ENCODE peak calls at places on chromosome 17, in five cellular contexts. Y is MM.1S, N is HFFc6, C is thoracic aorta, R is cardiac fibroblast. S is an unnamed sample.

GRCh38 chr17:44796731-44797130 is 33.4 kb downstream of the GJC1 start:
- DNase-seq in Y (no peak), N (no peak), C (no peak), R (no peak), S (no peak)

GRCh38 chr17:21174719-21175118 is 39.2 kb downstream of the TMEM11 start:
- DNase-seq in Y (no peak), N (peak; percentile 24), C (no peak), R (peak; percentile 31), S (no peak)

GRCh38 chr17:9273334-9274118 is 252.2 kb downstream of the NTN1 start:
- DNase-seq in Y (no peak), N (no peak), C (no peak), R (peak; percentile 75), S (no peak)

GRCh38 chr17:72321886-72322285 is 201.1 kb downstream of the SOX9 start:
- DNase-seq in Y (no peak), N (no peak), C (no peak), R (no peak), S (no peak)

GRCh38 chr17:56870163-56870651 is 36.3 kb downstream of the DGKE start:
- DNase-seq in Y (peak; percentile 93), N (no peak), C (no peak), R (no peak), S (no peak)

GRCh38 chr17:50354198-50354597 is 8.3 kb downstream of the XYLT2 start:
- DNase-seq in Y (no peak), N (no peak), C (no peak), R (no peak), S (no peak)

GRCh38 chr17:72476134-72476533 is 355.3 kb downstream of the SOX9 start:
- DNase-seq in Y (no peak), N (no peak), C (no peak), R (no peak), S (no peak)

GRCh38 chr17:80892900-80893603 is 98.6 kb upstream of the CHMP6 start:
- DNase-seq in Y (no peak), N (no peak), C (peak; percentile 30), R (peak; percentile 74), S (no peak)

GRCh38 chr17:76382305-76382802 is 2.1 kb upstream of the SPHK1 start:
- DNase-seq in Y (no peak), N (no peak), C (no peak), R (peak; percentile 77), S (no peak)

GRCh38 chr17:34307110-34307509 is 12.1 kb upstream of the CCL8 start:
- DNase-seq in Y (no peak), N (no peak), C (no peak), R (peak; percentile 86), S (no peak)

GRCh38 chr17:339193-340061 is 13.2 kb downstream of the RPH3AL start:
- DNase-seq in Y (no peak), N (no peak), C (no peak), R (no peak), S (no peak)

GRCh38 chr17:68238488-68238887 is 9.4 kb upstream of the AMZ2 start:
- DNase-seq in Y (peak; percentile 23), N (no peak), C (no peak), R (no peak), S (no peak)

GRCh38 chr17:15258113-15258512 is 7.0 kb downstream of the PMP22 start:
- DNase-seq in Y (no peak), N (no peak), C (no peak), R (no peak), S (no peak)

GRCh38 chr17:15261818-15262290 is 3.3 kb downstream of the PMP22 start:
- DNase-seq in Y (no peak), N (peak; percentile 16), C (no peak), R (peak; percentile 27), S (no peak)

GRCh38 chr17:15262291-15263205 is 2.6 kb downstream of the PMP22 start:
- DNase-seq in Y (no peak), N (peak; percentile 84), C (peak; percentile 68), R (peak; percentile 95), S (no peak)

GRCh38 chr17:15261063-15261817 is 3.9 kb downstream of the PMP22 start:
- DNase-seq in Y (no peak), N (peak; percentile 60), C (no peak), R (peak; percentile 70), S (no peak)

GRCh38 chr17:15260376-15261062 is 4.6 kb downstream of the PMP22 start:
- DNase-seq in Y (no peak), N (peak; percentile 81), C (peak; percentile 50), R (peak; percentile 93), S (peak; percentile 71)
- TF ChIP-seq CTCF in Y (no peak), N (peak; percentile 93), C (peak; percentile 70), R (peak; percentile 38), S (peak; percentile 68)

GRCh38 chr17:55417411-55418268 is 4.0 kb downstream of the MMD start:
- DNase-seq in Y (no peak), N (no peak), C (no peak), R (no peak), S (no peak)

GRCh38 chr17:55414983-55415382 is 6.7 kb downstream of the MMD start:
- DNase-seq in Y (no peak), N (no peak), C (no peak), R (no peak), S (no peak)

GRCh38 chr17:55416470-55417052 is 5.1 kb downstream of the MMD start:
- DNase-seq in Y (no peak), N (no peak), C (no peak), R (peak; percentile 66), S (no peak)

GRCh38 chr17:55413825-55414489 is 7.7 kb downstream of the MMD start:
- DNase-seq in Y (no peak), N (no peak), C (no peak), R (no peak), S (no peak)

DNA sequence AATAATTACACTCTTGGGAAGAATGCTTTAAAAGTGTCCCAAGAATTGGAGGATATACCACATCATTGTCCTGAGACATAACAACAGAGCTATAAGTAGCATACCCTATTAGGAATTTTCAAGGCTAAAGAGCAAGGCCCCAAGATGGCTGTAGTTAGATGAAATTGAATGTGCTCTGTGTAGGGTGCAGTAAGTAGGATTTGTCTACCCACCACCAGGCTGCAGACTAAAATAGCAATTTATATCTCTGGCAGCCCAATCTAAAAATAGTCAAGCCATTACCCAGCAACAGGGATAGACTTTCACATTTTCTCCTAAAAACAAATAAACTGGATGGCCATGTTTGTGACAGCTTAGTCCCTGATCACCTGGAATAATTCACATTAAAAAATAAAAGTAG is 5.6 kb downstream of the MMD start:
- DNase-seq in Y (no peak), N (no peak), C (no peak), R (no peak), S (no peak)
- TF ChIP-seq CTCF in Y (no peak), N (no peak), C (no peak), R (no peak), S (no peak)

DNA sequence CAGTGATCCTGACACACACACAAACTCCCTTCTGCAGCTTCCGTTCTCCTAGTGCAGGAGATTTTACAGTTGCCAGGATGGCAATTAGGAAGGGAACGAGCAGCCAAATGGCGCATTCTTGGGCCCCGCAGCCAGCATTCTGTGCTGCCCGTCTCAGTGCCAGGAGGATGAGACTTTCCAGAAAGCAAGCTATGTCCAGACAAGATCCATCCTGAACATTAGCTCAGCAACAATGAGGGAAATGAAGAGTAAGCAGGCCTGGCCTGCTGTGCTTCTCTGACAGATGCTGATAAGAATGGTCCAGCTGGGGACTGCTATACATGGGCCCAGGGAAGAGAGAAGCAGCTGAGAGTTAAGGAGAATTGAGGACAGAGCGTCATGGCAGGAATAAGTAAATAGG is 16.5 kb downstream of the SPPL2C start:
- DNase-seq in Y (no peak), N (no peak), C (no peak), R (no peak), S (no peak)
- TF ChIP-seq CTCF in Y (no peak), N (no peak), C (no peak), R (no peak), S (no peak)

GRCh38 chr17:18141210-18141803 is 32.8 kb downstream of the MYO15A start:
- DNase-seq in Y (peak; percentile 60), N (peak; percentile 66), C (no peak), R (peak; percentile 69), S (peak; percentile 78)

GRCh38 chr17:18145811-18146210 is 37.3 kb downstream of the MYO15A start:
- DNase-seq in Y (no peak), N (no peak), C (no peak), R (no peak), S (no peak)

GRCh38 chr17:18144261-18144660 is 35.7 kb downstream of the MYO15A start:
- DNase-seq in Y (no peak), N (no peak), C (no peak), R (no peak), S (no peak)

GRCh38 chr17:18142417-18142816 is 33.9 kb downstream of the MYO15A start:
- DNase-seq in Y (no peak), N (no peak), C (no peak), R (no peak), S (no peak)

DNA sequence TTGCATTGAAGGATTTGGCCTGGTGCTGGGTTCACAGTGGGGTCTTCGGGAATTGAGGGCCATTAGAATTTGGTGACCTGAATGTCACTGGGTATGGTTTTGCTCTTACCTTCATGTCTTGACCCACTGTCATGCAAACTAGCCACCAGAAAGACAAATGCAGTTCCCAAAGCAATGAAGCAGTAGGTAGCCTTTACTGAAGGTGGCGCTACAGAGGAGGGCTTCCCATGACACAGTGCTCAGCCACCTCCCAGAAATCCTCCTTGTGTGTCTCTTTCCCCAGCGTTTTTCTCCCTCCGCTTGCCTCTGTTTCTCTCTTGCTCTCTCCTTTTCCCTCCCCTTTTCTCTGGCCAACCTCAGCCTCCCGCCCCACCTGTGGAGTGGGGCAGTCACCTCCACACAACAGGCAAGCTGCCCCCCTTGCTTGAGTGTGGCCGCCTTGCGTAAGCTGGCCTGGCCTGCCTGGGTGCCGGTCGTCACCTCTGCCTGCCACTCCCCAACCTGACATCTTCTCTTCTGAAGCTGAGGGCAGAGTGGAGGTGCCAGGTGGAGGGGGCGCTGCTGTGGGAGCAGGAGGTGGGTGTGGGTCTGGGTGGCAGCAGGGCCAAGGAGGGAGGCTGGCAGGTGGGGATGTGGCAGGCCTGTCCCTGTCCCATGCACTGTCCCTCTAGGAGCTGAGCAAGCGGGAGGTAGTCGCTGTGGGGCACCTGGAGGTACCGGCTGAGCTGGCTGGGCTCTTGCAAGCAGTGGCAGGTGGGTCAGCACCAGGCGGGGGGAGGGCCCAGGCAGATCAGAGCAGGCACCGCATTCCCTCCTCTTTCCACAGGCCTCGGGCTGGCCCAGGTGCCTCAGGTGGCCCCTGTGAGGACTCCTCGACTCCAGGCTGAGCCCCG is 34.7 kb downstream of the MYO15A start:
- DNase-seq in Y (no peak), N (peak; percentile 11), C (no peak), R (peak; percentile 19), S (peak; percentile 45)
- TF ChIP-seq CTCF in Y (peak; percentile 22), N (peak; percentile 70), C (no peak), R (peak; percentile 48), S (peak; percentile 31)

GRCh38 chr17:16521070-16521727 is 29.2 kb upstream of the LRRC75A start:
- DNase-seq in Y (peak; percentile 76), N (peak; percentile 83), C (no peak), R (peak; percentile 94), S (peak; percentile 86)
- TF ChIP-seq CTCF in Y (peak; percentile 91), N (peak; percentile 95), C (peak; percentile 83), R (peak; percentile 90), S (peak; percentile 77)